ENCODE peak calls at places on chromosomes 16 and 17, in ten cellular contexts. I is stimulated activated naive CD4-positive, alpha-beta T cell treated with Interleukin-2 at 50 U/mL for 16 hours; T is tibial nerve; Q is SJSA1; V is CD8-positive, alpha-beta T cell; R is GM10248; E is MV-4-11; N is heart left ventricle; X is PC-9; A is pancreas. Y is an unnamed sample.

GRCh38 chr16:23521965-23522364 is 11.7 kb upstream of the GGA2 start:
- DNase-seq in R (no peak), E (no peak), N (no peak), V (no peak), I (no peak), T (no peak), A (no peak), Q (no peak), X (no peak), Y (no peak)

GRCh38 chr17:61088556-61088955 is 311.1 kb upstream of the TBX2 start:
- DNase-seq in N (no peak), V (no peak), X (no peak), T (no peak), E (no peak), R (no peak), A (no peak), Q (peak; percentile 24), I (no peak), Y (no peak)

GRCh38 chr16:89827383-89828198 is 684 bp upstream of the SPIRE2 start:
- DNase-seq in E (no peak), N (peak; percentile 65), T (no peak), I (no peak), X (peak; percentile 80), R (no peak), A (peak; percentile 37), Q (peak; percentile 51), V (no peak), Y (peak; percentile 73)

GRCh38 chr17:44775838-44776621 is 17.2 kb downstream of the ADAM11 start:
- DNase-seq in I (no peak), R (no peak), V (no peak), X (peak; percentile 97), E (peak; percentile 46), N (peak; percentile 97), Q (peak; percentile 46), A (peak; percentile 97), T (peak; percentile 94), Y (peak; percentile 72)

GRCh38 chr16:74667215-74667765 is 613 bp upstream of the RFWD3 start:
- DNase-seq in R (peak; percentile 31), E (peak; percentile 28), T (no peak), V (peak; percentile 35), Q (no peak), N (peak; percentile 39), X (peak; percentile 36), A (no peak), I (no peak), Y (peak; percentile 59)

GRCh38 chr17:39016193-39017153 is 49.3 kb upstream of the FBXO47 start:
- DNase-seq in V (no peak), Q (no peak), N (no peak), X (no peak), R (no peak), T (no peak), I (no peak), E (peak; percentile 64), A (no peak), Y (no peak)

GRCh38 chr16:5867250-5867649 is 769.7 kb upstream of the EEF2KMT start:
- DNase-seq in N (no peak), I (no peak), V (no peak), A (no peak), E (no peak), X (no peak), R (no peak), Q (no peak), T (no peak), Y (no peak)

GRCh38 chr16:75537795-75538194 is 1.9 kb upstream of the CHST5 start:
- DNase-seq in A (no peak), E (no peak), Q (no peak), T (no peak), N (no peak), R (no peak), V (no peak), X (no peak), I (no peak), Y (no peak)

GRCh38 chr17:19017804-19018599 is 13.4 kb upstream of the FAM83G start:
- DNase-seq in A (peak; percentile 14), Q (no peak), T (no peak), I (no peak), N (peak; percentile 13), E (no peak), V (no peak), R (no peak), X (no peak), Y (peak; percentile 35)

GRCh38 chr17:28160610-28161009 is 118.1 kb downstream of the NLK start:
- DNase-seq in V (no peak), N (no peak), Q (peak; percentile 37), T (no peak), X (no peak), R (no peak), A (no peak), I (no peak), E (no peak), Y (no peak)

GRCh38 chr17:48910370-48910769 is 2.2 kb downstream of the UBE2Z start:
- DNase-seq in A (no peak), R (no peak), I (no peak), N (no peak), T (no peak), X (no peak), V (no peak), Q (no peak), E (no peak), Y (no peak)

GRCh38 chr16:75260856-75261589 is 9.6 kb upstream of the BCAR1 start:
- DNase-seq in R (no peak), E (no peak), T (no peak), A (no peak), V (no peak), X (no peak), I (no peak), Q (no peak), N (no peak), Y (no peak)

GRCh38 chr16:82660966-82661365 is 34.2 kb downstream of the CDH13 start:
- DNase-seq in R (no peak), A (no peak), I (no peak), Q (no peak), V (no peak), N (no peak), E (no peak), T (no peak), X (no peak), Y (no peak)

GRCh38 chr17:28228109-28228840 is 90.7 kb upstream of the TMEM97 start:
- DNase-seq in E (no peak), X (no peak), R (no peak), N (no peak), T (no peak), I (no peak), Q (no peak), A (peak; percentile 53), V (no peak), Y (no peak)

GRCh38 chr16:30805370-30806169 is 18.6 kb upstream of the ZNF629 start:
- DNase-seq in I (peak; percentile 36), T (peak; percentile 69), E (peak; percentile 57), R (peak; percentile 65), A (peak; percentile 90), N (peak; percentile 91), Q (peak; percentile 83), V (peak; percentile 63), X (peak; percentile 87), Y (peak; percentile 93)

GRCh38 chr16:67447508-67448076 is 16.7 kb downstream of the HSD11B2 start:
- DNase-seq in I (peak; percentile 60), X (peak; percentile 46), T (no peak), N (peak; percentile 62), Q (peak; percentile 31), V (peak; percentile 42), E (peak; percentile 80), R (peak; percentile 79), A (peak; percentile 72), Y (no peak)

GRCh38 chr16:85227924-85228462 is 115.7 kb upstream of the CIBAR2 start:
- DNase-seq in R (peak; percentile 61), V (no peak), E (peak; percentile 15), I (no peak), T (no peak), X (no peak), Q (peak; percentile 52), N (no peak), A (no peak), Y (no peak)

GRCh38 chr17:27701963-27702362 is 71.0 kb downstream of the LGALS9 start:
- DNase-seq in Q (no peak), N (no peak), V (no peak), E (no peak), X (no peak), T (no peak), A (no peak), R (no peak), I (no peak), Y (no peak)

GRCh38 chr17:50265690-50266306 is 8.5 kb upstream of the TMEM92 start:
- DNase-seq in X (no peak), A (no peak), E (no peak), R (no peak), I (no peak), Q (no peak), T (no peak), V (no peak), N (no peak), Y (no peak)

GRCh38 chr16:55824473-55824872 is 8.4 kb downstream of the CES1 start:
- DNase-seq in T (no peak), I (no peak), E (peak; percentile 17), Q (no peak), N (no peak), X (no peak), V (no peak), R (no peak), A (no peak), Y (no peak)

GRCh38 chr17:72222971-72223370 is 102.2 kb downstream of the SOX9 start:
- DNase-seq in R (no peak), A (no peak), V (no peak), T (no peak), I (no peak), N (no peak), Q (no peak), X (no peak), E (no peak), Y (no peak)

GRCh38 chr16:50102046-50102756 is 36.4 kb downstream of the HEATR3 start:
- DNase-seq in Q (no peak), I (no peak), X (no peak), V (no peak), E (peak; percentile 91), N (no peak), R (peak; percentile 50), A (no peak), T (no peak), Y (no peak)

GRCh38 chr17:30519707-30520106 is 42.5 kb downstream of the GOSR1 start:
- DNase-seq in N (no peak), A (no peak), V (no peak), I (no peak), R (no peak), Q (peak; percentile 80), T (no peak), E (no peak), X (no peak), Y (no peak)

GRCh38 chr17:80080081-80080480 is 21.3 kb upstream of the GAA start:
- DNase-seq in T (no peak), I (no peak), Q (peak; percentile 52), N (no peak), E (no peak), X (no peak), A (no peak), R (no peak), V (no peak), Y (no peak)

GRCh38 chr16:19912445-19913305 is 28.0 kb upstream of the GPRC5B start:
- DNase-seq in V (no peak), T (no peak), I (no peak), A (no peak), E (peak; percentile 22), R (no peak), X (no peak), Q (no peak), N (no peak), Y (no peak)

GRCh38 chr16:10950393-10950792 is 6.0 kb downstream of the CLEC16A start:
- DNase-seq in Q (no peak), A (no peak), E (no peak), X (peak; percentile 70), I (no peak), N (no peak), V (no peak), T (no peak), R (no peak), Y (no peak)

Y was measured in lower lobe of right lung.